ENCODE peak calls at places on chromosomes 7 and 10, in ten cellular contexts. J is dorsolateral prefrontal cortex, X is HFF-Myc, H is GM23248, M is right cardiac atrium, V is H1, E is IMR-90, G is fibroblast of the aortic adventitia, Z is GM06990, A is AG09309. I is an unnamed sample.

GRCh38 chr10:63456437-63457210 is 9.2 kb downstream of the JMJD1C start:
- DNase-seq in J (no peak), X (no peak), H (peak), M (no peak), V (no peak), E (peak), G (peak), Z (no peak), A (no peak), I (peak)

GRCh38 chr7:48097511-48098231 is 8.6 kb downstream of the UPP1 start:
- DNase-seq in J (no peak), X (no peak), H (peak), M (no peak), V (no peak), E (no peak), G (no peak), Z (no peak), A (no peak), I (no peak)

GRCh38 chr10:80487791-80488538 is 33.9 kb downstream of the TSPAN14 start:
- DNase-seq in J (no peak), X (no peak), H (no peak), M (peak), V (no peak), E (no peak), G (no peak), Z (no peak), A (no peak), I (no peak)

GRCh38 chr7:44415047-44415446 is 75.4 kb downstream of the NUDCD3 start:
- DNase-seq in J (no peak), X (no peak), H (peak), M (no peak), V (no peak), E (peak), G (no peak), Z (no peak), A (no peak), I (peak)

GRCh38 chr10:63260860-63261251 is 127.7 kb downstream of the NRBF2 start:
- DNase-seq in J (no peak), X (no peak), H (no peak), M (no peak), V (no peak), E (no peak), G (no peak), Z (peak), A (no peak), I (no peak)

GRCh38 chr7:22726345-22726848 is 603 bp upstream of the IL6 start:
- DNase-seq in J (no peak), X (peak), H (peak), M (peak), V (no peak), E (peak), G (peak), Z (peak), A (no peak), I (peak)

GRCh38 chr7:73810991-73811360 is 19.8 kb upstream of the CLDN4 start:
- DNase-seq in J (no peak), X (no peak), H (no peak), M (no peak), V (no peak), E (no peak), G (no peak), Z (no peak), A (no peak), I (no peak)

GRCh38 chr10:16904619-16905018 is 87.4 kb upstream of the RSU1 start:
- DNase-seq in J (no peak), X (peak), H (peak), M (no peak), V (no peak), E (peak), G (peak), Z (no peak), A (peak), I (peak)

GRCh38 chr10:84537447-84537931 is 209.1 kb downstream of the CCSER2 start:
- DNase-seq in J (peak), X (peak), H (peak), M (peak), V (no peak), E (peak), G (peak), Z (peak), A (no peak), I (peak)

GRCh38 chr10:12795318-12795717 is 206.2 kb downstream of the CCDC3 start:
- DNase-seq in J (no peak), X (no peak), H (no peak), M (peak), V (no peak), E (no peak), G (no peak), Z (no peak), A (no peak), I (no peak)

DNA sequence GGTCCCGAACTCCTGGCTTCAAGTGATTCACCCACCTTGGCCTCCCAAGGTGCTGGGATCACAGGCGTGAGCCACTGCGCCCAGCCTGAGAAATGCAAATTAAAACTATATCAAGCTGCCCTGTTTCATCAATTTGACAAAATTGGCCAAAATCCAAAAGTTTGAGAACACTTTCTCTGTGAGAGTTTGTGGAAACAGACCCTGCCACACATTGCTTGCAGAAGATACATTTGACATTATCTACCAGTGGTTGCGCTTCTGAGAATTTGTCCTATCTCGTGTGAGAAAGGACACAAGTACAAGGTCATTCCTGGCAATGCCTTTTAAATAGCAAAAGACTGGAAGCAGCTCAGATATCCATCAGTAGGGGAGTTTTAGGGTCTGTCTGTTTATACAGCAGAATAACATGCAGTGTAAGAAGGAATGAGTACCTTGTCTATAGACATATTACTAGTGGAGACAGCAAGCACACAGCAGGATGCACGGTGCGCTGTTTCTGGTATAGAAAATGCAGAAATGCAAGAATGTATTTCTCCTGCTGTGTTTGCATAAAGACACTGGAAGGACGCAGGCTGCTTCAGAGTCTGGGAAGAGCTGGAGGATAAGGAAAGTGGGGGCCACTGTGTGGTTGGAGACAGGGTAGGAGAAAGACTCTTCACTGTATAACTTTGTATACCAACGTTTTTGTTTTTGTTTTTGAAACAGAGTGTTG is 4.3 kb downstream of the LHPP start:
- DNase-seq in J (no peak), X (no peak), H (no peak), M (no peak), V (no peak), E (no peak), G (no peak), Z (no peak), A (no peak), I (no peak)
- H3K4me3 ChIP-seq in J (no peak), X (no peak), H (no peak), M (no peak), V (no peak), E (no peak), G (no peak), Z (no peak), A (no peak), I (no peak)

GRCh38 chr10:70324341-70324861 is 40.6 kb upstream of the NPFFR1 start:
- DNase-seq in J (no peak), X (no peak), H (no peak), M (no peak), V (no peak), E (no peak), G (no peak), Z (peak), A (no peak), I (no peak)

GRCh38 chr10:70328018-70328417 is 44.2 kb upstream of the NPFFR1 start:
- DNase-seq in J (no peak), X (no peak), H (no peak), M (no peak), V (no peak), E (no peak), G (no peak), Z (no peak), A (no peak), I (no peak)

GRCh38 chr10:70323143-70323696 is 39.4 kb upstream of the NPFFR1 start:
- DNase-seq in J (no peak), X (no peak), H (no peak), M (no peak), V (no peak), E (no peak), G (no peak), Z (no peak), A (no peak), I (no peak)

GRCh38 chr10:70323697-70324340 is 40.0 kb upstream of the NPFFR1 start:
- DNase-seq in J (no peak), X (no peak), H (no peak), M (no peak), V (no peak), E (no peak), G (no peak), Z (no peak), A (no peak), I (no peak)

DNA sequence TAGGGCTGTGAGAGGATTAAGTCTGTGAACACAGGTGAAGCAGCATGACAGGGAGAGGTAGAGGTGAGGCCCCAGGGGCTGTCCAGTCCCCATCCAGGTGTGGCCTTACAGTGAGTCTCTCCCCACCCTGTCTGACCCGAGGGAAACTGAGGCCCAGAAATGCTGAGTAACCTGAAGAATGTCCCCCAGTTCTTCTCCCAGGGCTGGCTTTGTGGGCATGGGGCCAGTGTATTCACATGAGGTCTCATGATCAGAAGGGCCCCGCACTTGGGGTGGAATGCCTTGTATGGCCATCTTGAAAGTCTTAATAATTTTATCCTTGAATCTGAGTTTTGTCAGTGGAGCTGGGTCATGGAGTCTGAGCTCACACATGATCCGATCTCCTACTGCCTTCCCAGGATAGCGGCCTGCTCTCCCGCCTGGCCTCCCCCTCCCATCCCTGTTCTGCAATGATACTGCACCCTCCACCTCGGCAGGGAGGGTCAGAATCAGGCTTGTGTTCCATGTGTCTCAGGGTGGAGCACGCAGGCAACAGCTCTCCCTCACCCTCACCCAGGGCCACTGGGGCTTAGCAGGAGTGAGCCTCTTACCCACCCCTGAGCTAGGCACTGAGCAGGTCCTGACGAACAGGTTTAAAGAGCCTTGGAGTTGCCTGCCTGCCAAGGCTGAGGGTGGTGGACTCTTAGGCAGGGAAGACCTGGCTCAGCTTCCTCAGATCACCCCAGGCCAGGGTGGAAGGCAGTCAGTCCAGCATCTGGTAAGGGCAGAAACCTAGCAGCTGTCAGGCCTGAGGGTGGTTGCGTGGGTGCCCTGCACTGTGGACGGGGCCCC is 41.4 kb upstream of the NPFFR1 start:
- DNase-seq in J (no peak), X (no peak), H (no peak), M (no peak), V (no peak), E (no peak), G (no peak), Z (no peak), A (no peak), I (no peak)
- H3K4me3 ChIP-seq in J (no peak), X (no peak), H (no peak), M (no peak), V (no peak), E (no peak), G (no peak), Z (no peak), A (no peak), I (no peak)

GRCh38 chr7:100895956-100896742 is 461 bp upstream of the ACHE start:
- DNase-seq in J (peak), X (no peak), H (no peak), M (peak), V (no peak), E (no peak), G (no peak), Z (no peak), A (no peak), I (no peak)
- H3K4me3 ChIP-seq in J (peak), X (no peak), H (no peak), M (peak), V (peak), E (no peak), G (no peak), Z (peak), A (no peak), I (no peak)

DNA sequence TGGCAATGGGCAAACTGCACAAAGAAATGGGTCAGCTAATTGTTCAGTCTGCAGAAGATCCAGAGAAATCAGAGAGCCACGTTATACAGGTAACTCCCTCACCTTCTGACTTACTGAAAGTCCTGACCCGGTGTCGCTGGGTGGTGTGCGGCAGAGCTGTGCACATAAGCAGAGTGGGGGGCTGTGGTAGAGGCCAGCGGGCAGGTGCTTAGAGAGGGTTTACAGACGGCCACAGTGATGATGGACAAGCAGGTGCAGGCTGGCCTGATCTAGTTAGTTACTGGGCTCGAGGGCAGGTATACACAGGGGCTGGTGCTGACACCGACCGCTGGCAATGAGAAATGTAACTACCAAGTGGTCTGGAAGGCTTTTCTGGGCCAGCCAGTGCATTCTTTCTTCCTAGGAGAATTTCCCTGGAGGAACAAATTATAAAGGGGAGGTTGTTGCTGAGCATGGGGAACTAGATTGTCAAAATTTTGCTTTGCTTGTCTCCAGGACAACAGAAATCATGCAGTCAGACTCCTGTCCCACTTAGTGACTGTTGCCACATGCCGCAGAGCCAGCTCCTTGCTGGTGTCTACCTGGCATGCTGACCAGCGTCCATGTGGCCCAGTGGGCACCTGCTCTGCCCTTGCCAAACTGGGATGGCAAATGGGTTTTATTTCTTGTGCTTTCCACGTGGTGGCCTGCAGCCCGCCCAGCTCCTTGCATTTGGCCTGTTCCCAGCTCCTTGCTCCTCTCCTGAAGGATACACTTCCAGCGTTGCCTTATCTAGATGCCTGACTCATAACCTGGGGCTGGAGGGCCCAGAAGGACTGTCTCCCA is 28.8 kb downstream of the DENND10 start:
- DNase-seq in J (peak), X (no peak), H (no peak), M (no peak), V (no peak), E (no peak), G (no peak), Z (no peak), A (no peak), I (no peak)
- H3K4me3 ChIP-seq in J (no peak), X (no peak), H (no peak), M (no peak), V (no peak), E (no peak), G (no peak), Z (no peak), A (no peak), I (no peak)

GRCh38 chr7:155371884-155372781 is 74.5 kb downstream of the INSIG1 start:
- DNase-seq in J (no peak), X (no peak), H (peak), M (no peak), V (no peak), E (no peak), G (no peak), Z (peak), A (no peak), I (no peak)
- H3K4me3 ChIP-seq in J (no peak), X (no peak), H (no peak), M (no peak), V (peak), E (no peak), G (no peak), Z (no peak), A (no peak), I (no peak)

GRCh38 chr10:3778708-3779108 is 6.3 kb downstream of the KLF6 start:
- DNase-seq in J (no peak), X (no peak), H (peak), M (no peak), V (no peak), E (peak), G (no peak), Z (no peak), A (no peak), I (peak)
- H3K4me3 ChIP-seq in J (peak), X (no peak), H (peak), M (no peak), V (no peak), E (no peak), G (peak), Z (no peak), A (no peak), I (peak)

GRCh38 chr10:30436200-30436599 is 2.2 kb downstream of the MAP3K8 start:
- DNase-seq in J (no peak), X (no peak), H (peak), M (no peak), V (peak), E (peak), G (peak), Z (no peak), A (no peak), I (peak)
- H3K4me3 ChIP-seq in J (peak), X (peak), H (peak), M (peak), V (peak), E (peak), G (peak), Z (peak), A (peak), I (no peak)

DNA sequence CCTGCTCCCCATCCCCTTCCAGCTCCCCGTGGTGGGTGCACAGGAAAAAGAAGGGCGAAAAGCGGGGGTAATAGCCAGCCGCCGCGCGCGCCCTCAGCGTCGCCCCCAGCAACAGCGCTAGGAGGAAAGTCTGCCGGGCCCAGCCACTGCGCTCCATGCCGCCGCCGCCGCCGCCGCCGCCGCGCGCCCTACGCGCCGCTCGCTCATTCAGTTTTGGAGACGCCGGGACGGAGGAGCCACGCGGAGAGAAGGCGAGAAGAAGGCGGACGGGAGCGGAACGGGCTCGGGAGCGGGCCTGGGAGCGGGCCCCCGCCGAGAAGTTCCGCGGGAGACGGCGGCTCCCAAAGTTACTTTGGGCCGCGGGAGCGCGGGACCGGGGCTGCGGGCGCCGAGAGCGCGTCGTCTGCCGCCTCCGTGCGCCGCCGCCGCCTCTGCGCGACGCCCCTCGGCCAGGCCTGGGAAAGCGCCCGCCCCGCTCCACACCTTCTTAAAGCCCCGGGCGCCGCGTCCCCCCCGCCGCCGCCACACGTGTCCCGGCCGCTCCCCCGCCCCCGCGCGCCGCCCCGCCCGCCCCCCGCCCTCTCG is at the start of gene RELN:
- DNase-seq in J (peak), X (no peak), H (peak), M (peak), V (no peak), E (peak), G (peak), Z (no peak), A (no peak), I (peak)
- H3K4me3 ChIP-seq in J (peak), X (peak), H (peak), M (peak), V (peak), E (peak), G (peak), Z (peak), A (peak), I (peak)

DNA sequence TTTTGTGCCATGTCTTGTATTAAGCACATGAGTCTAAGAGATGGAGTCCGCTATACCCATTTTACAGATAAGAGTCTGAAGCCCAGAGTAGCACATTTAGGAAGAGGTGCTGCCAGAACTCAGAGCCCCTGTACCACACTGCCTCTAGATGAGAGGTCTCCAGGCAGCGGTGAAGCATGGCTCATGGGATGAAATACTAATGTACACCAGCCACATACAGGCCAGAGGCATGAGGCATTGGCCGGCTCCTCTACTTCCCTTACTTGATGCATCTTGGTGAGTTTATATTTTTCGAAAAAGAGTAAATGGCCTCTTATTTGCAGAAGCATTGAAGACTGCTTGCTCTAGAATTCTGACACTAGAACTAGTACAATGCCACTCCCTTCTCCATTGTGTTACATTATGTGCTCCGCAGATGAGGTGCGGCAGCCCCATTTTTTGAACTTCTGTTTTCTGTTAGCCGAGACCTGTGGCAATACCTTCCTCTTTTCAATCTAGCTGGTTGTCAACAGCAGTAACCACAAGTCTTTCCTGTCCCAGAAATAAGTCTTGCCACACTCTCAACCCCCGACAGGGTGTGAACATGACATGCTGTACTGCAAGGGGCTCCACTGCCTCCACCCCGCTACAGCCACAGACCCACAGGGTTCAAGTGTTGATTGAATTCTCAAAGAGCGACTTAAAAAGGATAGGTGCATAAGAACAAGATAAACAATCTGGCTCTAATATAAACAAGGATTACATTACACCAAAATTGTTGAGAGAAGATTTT is 145.3 kb downstream of the CELF2 start:
- DNase-seq in J (no peak), X (no peak), H (no peak), M (peak), V (no peak), E (no peak), G (no peak), Z (peak), A (no peak), I (no peak)
- H3K4me3 ChIP-seq in J (peak), X (no peak), H (no peak), M (no peak), V (no peak), E (no peak), G (no peak), Z (peak), A (no peak), I (no peak)

GRCh38 chr10:24240001-24240751 is 31.2 kb downstream of the KIAA1217 start:
- DNase-seq in J (no peak), X (no peak), H (peak), M (no peak), V (no peak), E (no peak), G (peak), Z (no peak), A (no peak), I (no peak)
- H3K4me3 ChIP-seq in J (no peak), X (no peak), H (no peak), M (no peak), V (no peak), E (no peak), G (no peak), Z (no peak), A (no peak), I (no peak)

I was measured in astrocyte of the spinal cord.